ENCODE peak calls at places on chromosomes 4 and X, in six cellular contexts. A, T, R, P, Q and Z are unnamed samples. For H3K4me1, the result is how much of the 10 kb centered on the place peaks cover.

GRCh38 chrX:15410430-15410829 is 26.2 kb upstream of the VEGFD start:
- DNase-seq in P (no peak), A (no peak), Q (no peak), T (no peak), R (no peak), Z (no peak)

GRCh38 chr4:40369437-40370278 is 34.5 kb downstream of the CHRNA9 start:
- DNase-seq in T (no peak), A (no peak), R (no peak), Q (peak), P (peak), Z (no peak)

GRCh38 chrX:101759000-101759399 is 99.3 kb upstream of the ARMCX2 start:
- DNase-seq in R (no peak), Q (no peak), A (peak), P (no peak), T (peak), Z (peak)

GRCh38 chrX:18252644-18253359 is 32.1 kb upstream of the BEND2 start:
- DNase-seq in A (no peak), R (no peak), Q (no peak), T (no peak), P (no peak), Z (no peak)

GRCh38 chr4:180057891-180058643 is 2185.1 kb upstream of the TENM3 start:
- DNase-seq in T (peak), P (peak), R (no peak), Q (peak), A (peak), Z (no peak)

GRCh38 chrX:128458888-128459287 is 406.7 kb upstream of the ACTRT1 start:
- DNase-seq in P (no peak), T (peak), R (no peak), A (no peak), Q (no peak), Z (no peak)

GRCh38 chr4:153342751-153343552 is 1.5 kb upstream of the MND1 start:
- DNase-seq in T (no peak), Q (no peak), A (no peak), R (no peak), P (no peak), Z (no peak)

GRCh38 chr4:38310446-38311043 is 350.3 kb downstream of the PTTG2 start:
- DNase-seq in A (no peak), P (no peak), R (no peak), Q (peak), T (peak), Z (no peak)

GRCh38 chr4:64883087-64883926 is 474.1 kb upstream of the TECRL start:
- DNase-seq in P (no peak), R (no peak), A (no peak), Q (no peak), T (no peak), Z (no peak)

GRCh38 chr4:156294577-156294976 is 340.9 kb upstream of the CTSO start:
- DNase-seq in T (peak), P (no peak), Q (no peak), A (peak), R (no peak), Z (no peak)

GRCh38 chrX:34426334-34426733 is 230.8 kb downstream of the TMEM47 start:
- DNase-seq in P (no peak), Q (no peak), T (no peak), R (no peak), A (peak), Z (no peak)

GRCh38 chr4:41122775-41123174 is 91.6 kb downstream of the APBB2 start:
- DNase-seq in Q (no peak), R (no peak), A (no peak), T (no peak), P (no peak), Z (no peak)

GRCh38 chr4:44629280-44629866 is 22.1 kb downstream of the YIPF7 start:
- DNase-seq in R (no peak), Q (no peak), P (no peak), T (peak), A (peak), Z (no peak)

GRCh38 chr4:182978152-182978827 is 61.1 kb upstream of the DCTD start:
- DNase-seq in T (peak), Q (no peak), R (no peak), P (no peak), A (no peak), Z (no peak)

GRCh38 chrX:54695816-54696487 is 102.1 kb downstream of the ITIH6 start:
- DNase-seq in P (no peak), T (no peak), Q (no peak), A (no peak), R (no peak), Z (no peak)

GRCh38 chrX:73944582-73944947 is 359.4 kb upstream of the ZCCHC13 start:
- DNase-seq in A (peak), Q (no peak), T (no peak), P (no peak), R (no peak), Z (no peak)

GRCh38 chr4:104643805-104644204 is 149.1 kb upstream of the CXXC4 start:
- DNase-seq in A (no peak), Q (no peak), P (no peak), T (no peak), R (no peak), Z (no peak)

DNA sequence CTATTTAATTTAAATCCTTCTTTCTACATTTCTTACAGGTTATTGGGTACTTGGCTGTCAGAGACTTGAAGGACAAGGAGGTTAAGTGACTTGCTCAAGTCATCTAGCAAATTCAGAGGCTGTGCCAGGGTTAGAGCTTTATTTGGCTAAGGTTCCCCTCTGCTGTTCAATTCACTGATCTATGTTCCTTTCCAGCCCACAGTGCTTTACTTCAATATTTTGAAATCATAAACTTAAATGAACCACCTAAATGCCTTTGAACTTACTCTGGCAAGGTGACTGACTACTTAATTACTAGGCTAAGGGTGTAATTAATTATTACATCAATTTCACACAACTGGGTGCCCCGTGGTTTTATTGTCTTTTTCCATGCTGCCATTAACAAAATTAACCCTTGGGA is 288.7 kb downstream of the CAMK2D start:
- DNase-seq in R (no peak), Q (no peak), P (no peak), T (no peak), A (no peak), Z (no peak)
- H3K27ac ChIP-seq in R (peak), Q (no peak), P (no peak), T (peak), A (no peak), Z (no peak)

GRCh38 chrX:138710866-138711331 is 618 bp downstream of the FGF13 start:
- DNase-seq in Q (no peak), R (peak), P (peak), T (no peak), A (peak), Z (peak)

GRCh38 chrX:138710311-138710791 is 1.2 kb downstream of the FGF13 start:
- DNase-seq in Q (no peak), P (no peak), T (no peak), A (peak), R (no peak), Z (no peak)

GRCh38 chrX:138711399-138712347 is at the start of gene FGF13:
- DNase-seq in P (peak), A (peak), R (peak), Q (peak), T (no peak), Z (peak)

GRCh38 chrX:138708268-138708667 is 3.2 kb downstream of the FGF13 start:
- DNase-seq in A (peak), R (no peak), P (no peak), T (peak), Q (no peak), Z (no peak)

GRCh38 chrX:138709886-138710285 is 1.6 kb downstream of the FGF13 start:
- DNase-seq in R (no peak), T (no peak), P (no peak), Q (no peak), A (peak), Z (no peak)
- H3K4me3 ChIP-seq in R (peak), T (peak), P (no peak), Q (no peak), A (peak), Z (peak)

GRCh38 chr4:3374011-3374645 is 67.6 kb upstream of the HGFAC start:
- DNase-seq in Q (no peak), T (no peak), R (peak), P (no peak), A (no peak), Z (no peak)

GRCh38 chr4:3373468-3373867 is 68.3 kb upstream of the HGFAC start:
- DNase-seq in P (no peak), A (no peak), Q (no peak), T (no peak), R (no peak), Z (no peak)

GRCh38 chr4:3376266-3376665 is 65.5 kb upstream of the HGFAC start:
- DNase-seq in Q (no peak), A (no peak), T (no peak), R (peak), P (no peak), Z (no peak)

GRCh38 chr4:3375688-3376087 is 66.1 kb upstream of the HGFAC start:
- DNase-seq in P (no peak), R (peak), A (no peak), Q (no peak), T (peak), Z (no peak)

GRCh38 chr4:3374667-3375066 is 67.1 kb upstream of the HGFAC start:
- DNase-seq in A (no peak), T (no peak), Q (no peak), P (no peak), R (peak), Z (no peak)
- H3K4me1 ChIP-seq in A (under half), T (under half), Q (under half), P (under half), R (under half), Z (under half)

GRCh38 chr4:86606809-86607208 is 12.7 kb downstream of the PTPN13 start:
- DNase-seq in R (no peak), P (no peak), T (no peak), A (no peak), Q (no peak), Z (no peak)
- H3K27ac ChIP-seq in R (no peak), P (no peak), T (no peak), A (no peak), Q (no peak), Z (no peak)

GRCh38 chr4:74041418-74041817 is 2.9 kb upstream of the CXCL3 start:
- DNase-seq in P (no peak), R (no peak), T (no peak), Q (no peak), A (no peak), Z (no peak)

GRCh38 chr4:74038161-74039064 is at the start of gene CXCL3:
- DNase-seq in Q (peak), P (peak), T (no peak), R (peak), A (peak), Z (peak)

GRCh38 chr4:74039065-74039763 is 725 bp upstream of the CXCL3 start:
- DNase-seq in Q (no peak), T (no peak), A (no peak), R (no peak), P (no peak), Z (no peak)

GRCh38 chr4:74033721-74034120 is 4.8 kb downstream of the CXCL3 start:
- DNase-seq in T (no peak), P (no peak), Q (no peak), R (no peak), A (no peak), Z (no peak)

GRCh38 chr4:74037076-74037475 is 1.4 kb downstream of the CXCL3 start:
- DNase-seq in T (no peak), A (no peak), R (no peak), P (no peak), Q (no peak), Z (no peak)
- H3K4me3 ChIP-seq in T (no peak), A (no peak), R (no peak), P (no peak), Q (no peak), Z (no peak)

GRCh38 chrX:44958480-44958879 is 85.5 kb downstream of the KDM6A start:
- DNase-seq in A (no peak), T (no peak), P (no peak), R (no peak), Q (no peak), Z (no peak)
- H3K4me1 ChIP-seq in A (under half), T (under half), P (under half), R (under half), Q (under half), Z (under half)